ENCODE peak calls at places on chromosome 11, in eight cellular contexts. One of them, this sample, is unnamed.

GRCh38 chr11:1968454-1968995 is 21.4 kb downstream of the MRPL23 start:
- DNase-seq in neural crest cell: no peak
- DNase-seq in tibial nerve: no peak
- DNase-seq in lower lobe of right lung: peak; percentile 38
- DNase-seq in fibroblast of pulmonary artery: no peak
- DNase-seq in H9: no peak
- DNase-seq in AG04450: no peak
- DNase-seq in uterus: peak; percentile 16
- DNase-seq in this sample: peak; percentile 34

GRCh38 chr11:126978911-126979310 is 21.7 kb downstream of the KIRREL3 start:
- DNase-seq in neural crest cell: no peak
- DNase-seq in tibial nerve: no peak
- DNase-seq in lower lobe of right lung: no peak
- DNase-seq in fibroblast of pulmonary artery: no peak
- DNase-seq in H9: no peak
- DNase-seq in AG04450: no peak
- DNase-seq in uterus: no peak
- DNase-seq in this sample: no peak

GRCh38 chr11:32792111-32792947 is 2.1 kb downstream of the CCDC73 start:
- DNase-seq in neural crest cell: no peak
- DNase-seq in tibial nerve: no peak
- DNase-seq in lower lobe of right lung: no peak
- DNase-seq in fibroblast of pulmonary artery: no peak
- DNase-seq in H9: no peak
- DNase-seq in AG04450: no peak
- DNase-seq in uterus: no peak
- DNase-seq in this sample: no peak

GRCh38 chr11:108466405-108466804 is 924 bp downstream of the C11orf65 start:
- DNase-seq in neural crest cell: no peak
- DNase-seq in tibial nerve: no peak
- DNase-seq in lower lobe of right lung: no peak
- DNase-seq in fibroblast of pulmonary artery: no peak
- DNase-seq in H9: no peak
- DNase-seq in AG04450: no peak
- DNase-seq in uterus: no peak
- DNase-seq in this sample: no peak

GRCh38 chr11:94151903-94152677 is 23.4 kb downstream of the PANX1 start:
- DNase-seq in neural crest cell: no peak
- DNase-seq in tibial nerve: no peak
- DNase-seq in lower lobe of right lung: no peak
- DNase-seq in fibroblast of pulmonary artery: peak; percentile 69
- DNase-seq in H9: peak; percentile 42
- DNase-seq in AG04450: no peak
- DNase-seq in uterus: no peak
- DNase-seq in this sample: peak; percentile 68

GRCh38 chr11:57460017-57460755 is at the start of gene RTN4RL2:
- DNase-seq in neural crest cell: peak; percentile 47
- DNase-seq in tibial nerve: no peak
- DNase-seq in lower lobe of right lung: peak; percentile 61
- DNase-seq in fibroblast of pulmonary artery: peak; percentile 50
- DNase-seq in H9: peak; percentile 80
- DNase-seq in AG04450: no peak
- DNase-seq in uterus: no peak
- DNase-seq in this sample: peak; percentile 30

GRCh38 chr11:122628691-122629555 is 26.6 kb upstream of the UBASH3B start:
- DNase-seq in neural crest cell: peak; percentile 77
- DNase-seq in tibial nerve: peak; percentile 45
- DNase-seq in lower lobe of right lung: peak; percentile 74
- DNase-seq in fibroblast of pulmonary artery: peak; percentile 82
- DNase-seq in H9: peak; percentile 81
- DNase-seq in AG04450: peak; percentile 51
- DNase-seq in uterus: peak; percentile 34
- DNase-seq in this sample: peak; percentile 79

GRCh38 chr11:1862588-1863351 is 9.9 kb downstream of the LSP1 start:
- DNase-seq in neural crest cell: no peak
- DNase-seq in tibial nerve: no peak
- DNase-seq in lower lobe of right lung: peak; percentile 46
- DNase-seq in fibroblast of pulmonary artery: peak; percentile 21
- DNase-seq in H9: no peak
- DNase-seq in AG04450: no peak
- DNase-seq in uterus: peak; percentile 46
- DNase-seq in this sample: no peak

GRCh38 chr11:65205602-65205967 is 23.9 kb downstream of the CAPN1 start:
- DNase-seq in neural crest cell: no peak
- DNase-seq in tibial nerve: no peak
- DNase-seq in lower lobe of right lung: no peak
- DNase-seq in fibroblast of pulmonary artery: no peak
- DNase-seq in H9: peak; percentile 9
- DNase-seq in AG04450: no peak
- DNase-seq in uterus: no peak
- DNase-seq in this sample: no peak

GRCh38 chr11:92711913-92712312 is 257.5 kb upstream of the MTNR1B start:
- DNase-seq in neural crest cell: no peak
- DNase-seq in tibial nerve: no peak
- DNase-seq in lower lobe of right lung: no peak
- DNase-seq in fibroblast of pulmonary artery: no peak
- DNase-seq in H9: no peak
- DNase-seq in AG04450: no peak
- DNase-seq in uterus: no peak
- DNase-seq in this sample: no peak

GRCh38 chr11:119990306-119991021 is 147.4 kb downstream of the TRIM29 start:
- DNase-seq in neural crest cell: no peak
- DNase-seq in tibial nerve: no peak
- DNase-seq in lower lobe of right lung: no peak
- DNase-seq in fibroblast of pulmonary artery: no peak
- DNase-seq in H9: no peak
- DNase-seq in AG04450: no peak
- DNase-seq in uterus: no peak
- DNase-seq in this sample: no peak

GRCh38 chr11:61480936-61481335 is 27.6 kb upstream of the LRRC10B start:
- DNase-seq in neural crest cell: peak; percentile 72
- DNase-seq in tibial nerve: no peak
- DNase-seq in lower lobe of right lung: no peak
- DNase-seq in fibroblast of pulmonary artery: peak; percentile 34
- DNase-seq in H9: peak; percentile 95
- DNase-seq in AG04450: no peak
- DNase-seq in uterus: no peak
- DNase-seq in this sample: no peak

GRCh38 chr11:71236836-71237475 is 15.4 kb downstream of the SHANK2 start:
- DNase-seq in neural crest cell: no peak
- DNase-seq in tibial nerve: no peak
- DNase-seq in lower lobe of right lung: no peak
- DNase-seq in fibroblast of pulmonary artery: no peak
- DNase-seq in H9: peak; percentile 12
- DNase-seq in AG04450: no peak
- DNase-seq in uterus: no peak
- DNase-seq in this sample: no peak

GRCh38 chr11:962743-963142 is 37.1 kb downstream of the AP2A2 start:
- DNase-seq in neural crest cell: no peak
- DNase-seq in tibial nerve: no peak
- DNase-seq in lower lobe of right lung: no peak
- DNase-seq in fibroblast of pulmonary artery: no peak
- DNase-seq in H9: no peak
- DNase-seq in AG04450: no peak
- DNase-seq in uterus: no peak
- DNase-seq in this sample: no peak

GRCh38 chr11:67648140-67648795 is 2.3 kb downstream of the ACY3 start:
- DNase-seq in neural crest cell: no peak
- DNase-seq in tibial nerve: no peak
- DNase-seq in lower lobe of right lung: no peak
- DNase-seq in fibroblast of pulmonary artery: no peak
- DNase-seq in H9: peak; percentile 82
- DNase-seq in AG04450: no peak
- DNase-seq in uterus: no peak
- DNase-seq in this sample: no peak

GRCh38 chr11:104467414-104467813 is 303.5 kb upstream of the PDGFD start:
- DNase-seq in neural crest cell: no peak
- DNase-seq in tibial nerve: no peak
- DNase-seq in lower lobe of right lung: no peak
- DNase-seq in fibroblast of pulmonary artery: peak; percentile 89
- DNase-seq in H9: no peak
- DNase-seq in AG04450: no peak
- DNase-seq in uterus: no peak
- DNase-seq in this sample: no peak

GRCh38 chr11:105713106-105713505 is 103.2 kb downstream of the GRIA4 start:
- DNase-seq in neural crest cell: no peak
- DNase-seq in tibial nerve: no peak
- DNase-seq in lower lobe of right lung: no peak
- DNase-seq in fibroblast of pulmonary artery: no peak
- DNase-seq in H9: no peak
- DNase-seq in AG04450: no peak
- DNase-seq in uterus: no peak
- DNase-seq in this sample: no peak
- TF ChIP-seq CTCF in neural crest cell: no peak
- TF ChIP-seq CTCF in tibial nerve: no peak
- TF ChIP-seq CTCF in lower lobe of right lung: no peak
- TF ChIP-seq CTCF in fibroblast of pulmonary artery: no peak
- TF ChIP-seq CTCF in H9: no peak
- TF ChIP-seq CTCF in AG04450: no peak
- TF ChIP-seq CTCF in uterus: no peak
- TF ChIP-seq CTCF in this sample: no peak

DNA sequence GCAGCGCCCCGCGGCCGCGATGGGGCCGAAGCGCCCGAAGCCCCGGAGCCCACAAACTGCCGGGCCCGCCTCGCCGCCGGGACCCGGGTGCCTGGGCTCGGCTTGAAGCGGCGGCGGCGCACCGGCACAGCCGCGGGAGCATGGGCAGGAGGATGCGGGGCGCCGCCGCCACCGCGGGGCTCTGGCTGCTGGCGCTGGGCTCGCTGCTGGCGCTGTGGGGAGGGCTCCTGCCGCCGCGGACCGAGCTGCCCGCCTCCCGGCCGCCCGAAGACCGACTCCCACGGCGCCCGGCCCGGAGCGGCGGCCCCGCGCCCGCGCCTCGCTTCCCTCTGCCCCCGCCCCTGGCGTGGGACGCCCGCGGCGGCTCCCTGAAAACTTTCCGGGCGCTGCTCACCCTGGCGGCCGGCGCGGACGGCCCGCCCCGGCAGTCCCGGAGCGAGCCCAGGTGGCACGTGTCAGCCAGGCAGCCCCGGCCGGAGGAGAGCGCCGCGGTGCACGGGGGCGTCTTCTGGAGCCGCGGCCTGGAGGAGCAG is 303 bp downstream of the FJX1 start:
- DNase-seq in neural crest cell: no peak
- DNase-seq in tibial nerve: no peak
- DNase-seq in lower lobe of right lung: peak; percentile 49
- DNase-seq in fibroblast of pulmonary artery: peak; percentile 46
- DNase-seq in H9: no peak
- DNase-seq in AG04450: no peak
- DNase-seq in uterus: peak; percentile 25
- DNase-seq in this sample: no peak
- TF ChIP-seq CTCF in neural crest cell: no peak
- TF ChIP-seq CTCF in tibial nerve: no peak
- TF ChIP-seq CTCF in lower lobe of right lung: no peak
- TF ChIP-seq CTCF in fibroblast of pulmonary artery: no peak
- TF ChIP-seq CTCF in H9: no peak
- TF ChIP-seq CTCF in AG04450: peak; percentile 20
- TF ChIP-seq CTCF in uterus: no peak
- TF ChIP-seq CTCF in this sample: no peak

GRCh38 chr11:124746621-124747243 is 5.3 kb downstream of the VSIG2 start:
- DNase-seq in neural crest cell: no peak
- DNase-seq in tibial nerve: no peak
- DNase-seq in lower lobe of right lung: peak; percentile 91
- DNase-seq in fibroblast of pulmonary artery: peak; percentile 57
- DNase-seq in H9: peak; percentile 95
- DNase-seq in AG04450: peak; percentile 27
- DNase-seq in uterus: no peak
- DNase-seq in this sample: peak; percentile 91
- TF ChIP-seq CTCF in neural crest cell: peak; percentile 63
- TF ChIP-seq CTCF in tibial nerve: no peak
- TF ChIP-seq CTCF in lower lobe of right lung: peak; percentile 55
- TF ChIP-seq CTCF in fibroblast of pulmonary artery: peak; percentile 28
- TF ChIP-seq CTCF in H9: peak; percentile 75
- TF ChIP-seq CTCF in AG04450: peak; percentile 63
- TF ChIP-seq CTCF in uterus: no peak
- TF ChIP-seq CTCF in this sample: peak; percentile 34

DNA sequence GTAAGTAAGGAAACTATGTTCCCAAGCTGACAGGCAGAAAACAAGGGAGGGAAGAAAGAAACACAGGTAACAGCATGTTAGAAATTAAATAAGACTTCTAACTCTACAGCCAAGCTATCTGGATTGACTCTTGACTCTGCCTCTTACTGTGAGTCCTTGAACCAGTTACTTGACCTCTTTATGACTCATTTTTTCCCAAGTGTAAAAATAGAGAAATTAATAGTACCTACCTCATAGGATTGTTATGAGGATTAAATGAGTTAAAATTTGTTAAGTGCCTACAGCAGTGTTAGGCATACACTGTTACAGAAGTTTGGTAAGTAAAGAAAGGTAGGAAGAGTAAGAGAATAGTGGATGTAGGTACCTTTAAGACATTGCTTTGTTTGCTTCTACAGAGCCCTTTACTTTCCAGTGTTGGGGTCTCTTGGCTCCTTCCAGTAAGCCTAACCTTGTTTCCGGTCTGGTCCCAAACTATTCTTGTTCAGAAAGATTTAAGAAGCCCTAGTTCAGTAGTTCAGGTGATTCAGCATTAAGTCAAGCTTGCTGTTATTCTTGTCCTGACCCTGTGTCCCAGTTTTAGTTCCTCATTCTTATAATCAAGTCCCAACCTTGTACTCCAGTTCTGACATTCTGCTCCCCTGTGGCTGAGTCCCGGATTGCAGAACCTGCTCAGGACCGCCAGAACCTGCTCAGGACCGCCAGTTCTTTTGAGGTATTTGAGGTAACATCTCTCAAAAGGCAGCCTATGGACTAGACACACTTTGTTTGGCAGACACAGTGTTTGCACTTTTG is 963.4 kb upstream of the CCDC90B start:
- DNase-seq in neural crest cell: no peak
- DNase-seq in tibial nerve: no peak
- DNase-seq in lower lobe of right lung: no peak
- DNase-seq in fibroblast of pulmonary artery: no peak
- DNase-seq in H9: no peak
- DNase-seq in AG04450: no peak
- DNase-seq in uterus: no peak
- DNase-seq in this sample: no peak
- TF ChIP-seq CTCF in neural crest cell: no peak
- TF ChIP-seq CTCF in tibial nerve: no peak
- TF ChIP-seq CTCF in lower lobe of right lung: no peak
- TF ChIP-seq CTCF in fibroblast of pulmonary artery: no peak
- TF ChIP-seq CTCF in H9: no peak
- TF ChIP-seq CTCF in AG04450: no peak
- TF ChIP-seq CTCF in uterus: no peak
- TF ChIP-seq CTCF in this sample: no peak